ENCODE peak calls at places on chromosome 20, in four cellular contexts. One of them, this sample, is unnamed.

GRCh38 chr20:38350879-38351775 is 4.8 kb downstream of the LBP start:
- DNase-seq in IMR-90: no peak
- DNase-seq in ovary: peak; percentile 88
- DNase-seq in uterus: peak; percentile 31
- DNase-seq in this sample: peak; percentile 32

GRCh38 chr20:59825563-59825920 is 107.9 kb downstream of the SYCP2 start:
- DNase-seq in ovary: no peak
- DNase-seq in IMR-90: no peak
- DNase-seq in uterus: no peak
- DNase-seq in this sample: no peak

GRCh38 chr20:32989507-32990283 is 14.5 kb downstream of the SUN5 start:
- DNase-seq in ovary: no peak
- DNase-seq in uterus: no peak
- DNase-seq in IMR-90: no peak
- DNase-seq in this sample: no peak

GRCh38 chr20:50048420-50049166 is 64.4 kb downstream of the UBE2V1 start:
- DNase-seq in ovary: no peak
- DNase-seq in IMR-90: peak; percentile 14
- DNase-seq in uterus: no peak
- DNase-seq in this sample: peak; percentile 43

GRCh38 chr20:1122388-1123315 is 4.2 kb downstream of the PSMF1 start:
- DNase-seq in ovary: no peak
- DNase-seq in IMR-90: peak; percentile 57
- DNase-seq in uterus: no peak
- DNase-seq in this sample: peak; percentile 26

GRCh38 chr20:32636278-32636677 is 37.5 kb downstream of the C20orf203 start:
- DNase-seq in IMR-90: peak; percentile 44
- DNase-seq in ovary: peak; percentile 51
- DNase-seq in uterus: no peak
- DNase-seq in this sample: no peak

GRCh38 chr20:32894711-32895355 is 36.1 kb downstream of the EFCAB8 start:
- DNase-seq in IMR-90: no peak
- DNase-seq in uterus: no peak
- DNase-seq in ovary: no peak
- DNase-seq in this sample: no peak

GRCh38 chr20:48986899-48987298 is 59.2 kb upstream of the CSE1L start:
- DNase-seq in IMR-90: no peak
- DNase-seq in uterus: no peak
- DNase-seq in ovary: no peak
- DNase-seq in this sample: peak; percentile 44

GRCh38 chr20:53611449-53611894 is 17.8 kb upstream of the ZNF217 start:
- DNase-seq in uterus: peak; percentile 66
- DNase-seq in IMR-90: peak; percentile 99
- DNase-seq in ovary: no peak
- DNase-seq in this sample: peak; percentile 30

GRCh38 chr20:44069203-44069931 is 117.6 kb downstream of the JPH2 start:
- DNase-seq in ovary: peak; percentile 25
- DNase-seq in IMR-90: no peak
- DNase-seq in uterus: no peak
- DNase-seq in this sample: no peak

DNA sequence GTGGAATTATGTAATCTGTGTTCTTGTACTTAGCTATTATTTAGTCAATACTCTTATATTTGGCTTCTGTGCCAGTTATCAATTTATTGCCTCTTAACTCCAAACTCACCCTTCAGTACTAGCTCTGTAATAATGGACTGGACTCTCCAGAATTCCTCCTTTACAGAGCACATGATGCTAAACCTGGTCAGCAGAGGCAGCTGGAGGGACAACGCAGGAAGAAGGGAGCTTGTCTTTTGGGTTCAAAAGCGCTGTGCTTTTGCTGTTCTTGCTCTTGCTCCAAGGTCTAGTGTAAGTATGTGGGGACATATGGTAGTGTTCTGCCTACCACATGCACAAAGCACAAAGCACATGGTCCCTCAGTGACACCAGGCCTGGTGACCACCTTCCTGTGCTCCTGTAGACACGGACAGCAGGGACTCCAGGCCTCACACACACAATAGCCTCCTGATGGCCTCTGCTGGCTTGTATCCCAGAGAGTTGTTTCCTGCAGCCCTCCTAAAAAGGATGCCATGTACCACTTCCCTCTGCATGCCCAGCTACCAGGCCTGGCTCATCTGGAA is 46.1 kb downstream of the CHD6 start:
- DNase-seq in IMR-90: no peak
- DNase-seq in ovary: no peak
- DNase-seq in uterus: no peak
- DNase-seq in this sample: no peak
- TF ChIP-seq CTCF in IMR-90: no peak
- TF ChIP-seq CTCF in ovary: no peak
- TF ChIP-seq CTCF in uterus: no peak
- TF ChIP-seq CTCF in this sample: peak; percentile 25

DNA sequence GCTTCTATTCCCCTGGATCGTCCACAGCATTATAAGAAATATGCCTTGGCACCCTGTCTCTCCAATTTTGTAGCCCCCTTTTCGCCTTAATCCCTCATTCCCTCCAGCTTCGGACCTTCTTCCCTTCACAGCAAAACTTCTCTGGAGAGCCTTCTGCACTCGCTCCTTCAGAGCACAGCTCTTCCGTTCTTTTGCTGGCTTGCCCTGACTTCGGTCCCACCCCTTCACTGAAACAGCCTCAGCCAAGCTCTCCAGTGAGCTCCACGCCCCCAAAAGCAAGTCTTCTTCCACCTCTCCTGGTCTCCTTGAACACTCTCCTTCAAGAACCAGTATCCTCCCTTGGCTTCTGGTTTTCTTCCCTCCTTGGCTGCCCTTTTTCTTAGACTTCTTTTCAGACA is 134.7 kb upstream of the RNF24 start:
- DNase-seq in IMR-90: peak; percentile 64
- DNase-seq in ovary: peak; percentile 48
- DNase-seq in uterus: no peak
- DNase-seq in this sample: no peak
- H3K4me3 ChIP-seq in IMR-90: peak overlapping the region; percentile 70
- H3K4me3 ChIP-seq in ovary: peak overlapping the region; percentile 76
- H3K4me3 ChIP-seq in uterus: no peak overlapping the region
- H3K4me3 ChIP-seq in this sample: no peak overlapping the region

DNA sequence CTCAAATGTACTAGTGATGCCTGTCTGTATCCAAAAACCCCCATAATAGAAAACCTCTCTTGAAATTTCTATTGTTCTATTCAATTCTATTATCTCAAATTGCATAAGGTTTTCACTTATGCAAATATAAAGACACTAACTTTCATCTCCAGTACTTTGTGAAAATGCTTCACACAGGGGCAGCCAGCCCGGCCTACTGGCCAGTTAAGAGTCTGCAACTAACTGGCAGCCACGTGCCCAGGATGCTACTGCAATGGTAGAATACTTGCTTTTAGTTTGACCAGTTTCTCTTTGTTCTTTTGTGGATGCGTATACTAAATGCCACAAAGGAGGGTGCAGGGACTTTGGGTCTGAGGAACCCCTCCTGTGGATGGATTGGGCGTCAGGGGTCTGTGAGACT is 557.9 kb upstream of the JAG1 start:
- DNase-seq in uterus: no peak
- DNase-seq in IMR-90: no peak
- DNase-seq in ovary: peak; percentile 43
- DNase-seq in this sample: no peak
- TF ChIP-seq POLR2A in uterus: no peak
- TF ChIP-seq POLR2A in IMR-90: no peak
- TF ChIP-seq POLR2A in ovary: no peak
- TF ChIP-seq POLR2A in this sample: no peak

GRCh38 chr20:58236612-58237317 is 8.3 kb upstream of the ANKRD60 start:
- DNase-seq in uterus: peak; percentile 50
- DNase-seq in IMR-90: peak; percentile 61
- DNase-seq in ovary: peak; percentile 84
- DNase-seq in this sample: peak; percentile 64
- TF ChIP-seq CTCF in uterus: peak; percentile 97
- TF ChIP-seq CTCF in IMR-90: peak; percentile 91
- TF ChIP-seq CTCF in ovary: peak; percentile 87
- TF ChIP-seq CTCF in this sample: peak; percentile 93

GRCh38 chr20:63520594-63520938 is at the start of gene PPDPF:
- DNase-seq in IMR-90: peak; percentile 72
- DNase-seq in ovary: peak; percentile 91
- DNase-seq in uterus: peak; percentile 80
- DNase-seq in this sample: peak; percentile 77

GRCh38 chr20:63518351-63518861 is 2.2 kb upstream of the PPDPF start:
- DNase-seq in uterus: no peak
- DNase-seq in IMR-90: no peak
- DNase-seq in ovary: peak; percentile 48
- DNase-seq in this sample: no peak

GRCh38 chr20:63519765-63520593 is 586 bp upstream of the PPDPF start:
- DNase-seq in ovary: peak; percentile 81
- DNase-seq in IMR-90: peak; percentile 29
- DNase-seq in uterus: peak; percentile 61
- DNase-seq in this sample: peak; percentile 72

GRCh38 chr20:63517376-63518309 is 2.9 kb upstream of the PPDPF start:
- DNase-seq in IMR-90: no peak
- DNase-seq in uterus: no peak
- DNase-seq in ovary: no peak
- DNase-seq in this sample: no peak

DNA sequence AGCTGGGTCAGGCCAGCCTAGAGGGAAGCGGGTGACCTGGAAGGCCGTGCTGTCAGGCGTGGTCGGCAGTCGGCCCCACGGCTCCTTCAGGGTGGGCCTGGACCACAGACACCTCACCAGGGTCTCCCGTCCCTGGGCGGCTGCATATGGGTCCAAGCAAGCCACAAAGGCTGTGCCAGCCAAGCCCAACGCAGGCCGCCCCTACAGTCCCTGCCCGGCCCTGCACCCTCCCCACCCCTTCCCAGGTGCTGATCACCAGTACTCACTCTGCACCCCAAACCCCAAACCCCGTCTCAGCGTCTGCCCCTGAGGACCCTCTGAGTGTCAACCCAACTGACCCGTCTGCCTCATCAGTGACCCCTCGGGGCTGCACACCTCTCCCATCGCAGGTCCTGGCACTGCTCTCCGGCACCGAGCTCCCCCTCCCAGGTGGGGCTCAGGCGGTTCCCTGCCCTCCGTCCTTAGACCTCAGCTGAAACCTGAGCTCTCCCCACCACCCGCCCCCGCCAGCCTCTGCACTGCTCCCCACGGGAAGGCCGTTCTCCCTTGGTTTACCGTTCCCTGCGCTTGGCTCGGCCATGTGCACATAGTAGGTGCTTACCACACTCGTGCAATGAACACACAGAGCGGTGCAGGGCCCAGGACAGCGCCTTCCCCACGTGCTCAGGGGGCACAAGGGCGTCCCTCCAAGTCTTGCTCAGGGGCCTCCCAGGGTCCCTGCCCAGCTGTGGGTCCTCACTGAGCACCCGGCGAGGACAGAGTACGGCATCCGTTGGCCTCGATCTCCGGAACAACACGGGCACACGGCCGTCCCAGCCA is 1.4 kb upstream of the PPDPF start:
- DNase-seq in IMR-90: no peak
- DNase-seq in ovary: peak; percentile 63
- DNase-seq in uterus: no peak
- DNase-seq in this sample: no peak
- H3K4me3 ChIP-seq in IMR-90: peak overlapping the region; percentile 97
- H3K4me3 ChIP-seq in ovary: peak overlapping the region; percentile 69
- H3K4me3 ChIP-seq in uterus: peak overlapping the region; percentile 77
- H3K4me3 ChIP-seq in this sample: peak overlapping the region; percentile 94

GRCh38 chr20:46356195-46357029 is 48.1 kb upstream of the CDH22 start:
- DNase-seq in ovary: no peak
- DNase-seq in uterus: no peak
- DNase-seq in IMR-90: no peak
- DNase-seq in this sample: no peak
- TF ChIP-seq POLR2A in ovary: no peak
- TF ChIP-seq POLR2A in uterus: no peak
- TF ChIP-seq POLR2A in IMR-90: no peak
- TF ChIP-seq POLR2A in this sample: no peak

GRCh38 chr20:6566821-6567220 is 200.7 kb upstream of the BMP2 start:
- DNase-seq in ovary: no peak
- DNase-seq in uterus: no peak
- DNase-seq in IMR-90: peak; percentile 96
- DNase-seq in this sample: no peak
- TF ChIP-seq CTCF in ovary: no peak
- TF ChIP-seq CTCF in uterus: no peak
- TF ChIP-seq CTCF in IMR-90: no peak
- TF ChIP-seq CTCF in this sample: no peak

GRCh38 chr20:8602389-8603116 is 466.3 kb upstream of the PLCB4 start:
- DNase-seq in ovary: no peak
- DNase-seq in uterus: no peak
- DNase-seq in IMR-90: peak; percentile 16
- DNase-seq in this sample: no peak
- H3K4me3 ChIP-seq in ovary: no peak overlapping the region
- H3K4me3 ChIP-seq in uterus: no peak overlapping the region
- H3K4me3 ChIP-seq in IMR-90: peak overlapping the region; percentile 9
- H3K4me3 ChIP-seq in this sample: no peak overlapping the region